ENCODE peak calls at places on chromosomes 12 and 14, in ten cellular contexts. One of them, this sample, is unnamed.

GRCh38 chr12:64739778-64740177 is 19.4 kb downstream of the GNS start:
- DNase-seq in brain microvascular endothelial cell: peak; percentile 21
- DNase-seq in NAMALWA: no peak
- DNase-seq in GM13976: no peak
- DNase-seq in endothelial cell: no peak
- DNase-seq in stimulated activated CD8-positive, alpha-beta memory T cell treated with anti-CD3 and anti-CD28 coated beads, Interleukin-2, amount 100 ng/mL, for 1 hour: no peak
- DNase-seq in HT-29: no peak
- DNase-seq in sigmoid colon: no peak
- DNase-seq in M059J: peak; percentile 73
- DNase-seq in left cardiac atrium: no peak
- DNase-seq in this sample: no peak

GRCh38 chr12:51511546-51512260 is 79.3 kb upstream of the SCN8A start:
- DNase-seq in HT-29: no peak
- DNase-seq in sigmoid colon: no peak
- DNase-seq in endothelial cell: no peak
- DNase-seq in NAMALWA: no peak
- DNase-seq in brain microvascular endothelial cell: no peak
- DNase-seq in stimulated activated CD8-positive, alpha-beta memory T cell treated with anti-CD3 and anti-CD28 coated beads, Interleukin-2, amount 100 ng/mL, for 1 hour: no peak
- DNase-seq in left cardiac atrium: no peak
- DNase-seq in GM13976: no peak
- DNase-seq in M059J: no peak
- DNase-seq in this sample: no peak

GRCh38 chr14:54566410-54567223 is at the start of gene SAMD4A:
- DNase-seq in HT-29: peak; percentile 70
- DNase-seq in left cardiac atrium: peak; percentile 84
- DNase-seq in endothelial cell: peak; percentile 66
- DNase-seq in NAMALWA: peak; percentile 76
- DNase-seq in GM13976: peak; percentile 79
- DNase-seq in M059J: peak; percentile 85
- DNase-seq in sigmoid colon: peak; percentile 94
- DNase-seq in brain microvascular endothelial cell: peak; percentile 82
- DNase-seq in stimulated activated CD8-positive, alpha-beta memory T cell treated with anti-CD3 and anti-CD28 coated beads, Interleukin-2, amount 100 ng/mL, for 1 hour: peak; percentile 12
- DNase-seq in this sample: peak; percentile 7

GRCh38 chr12:124044809-124045321 is 71.8 kb downstream of the ZNF664 start:
- DNase-seq in sigmoid colon: no peak
- DNase-seq in GM13976: no peak
- DNase-seq in NAMALWA: no peak
- DNase-seq in HT-29: no peak
- DNase-seq in endothelial cell: no peak
- DNase-seq in brain microvascular endothelial cell: no peak
- DNase-seq in stimulated activated CD8-positive, alpha-beta memory T cell treated with anti-CD3 and anti-CD28 coated beads, Interleukin-2, amount 100 ng/mL, for 1 hour: no peak
- DNase-seq in M059J: no peak
- DNase-seq in left cardiac atrium: no peak
- DNase-seq in this sample: peak; percentile 13

GRCh38 chr12:59698599-59698998 is 102.8 kb downstream of the SLC16A7 start:
- DNase-seq in stimulated activated CD8-positive, alpha-beta memory T cell treated with anti-CD3 and anti-CD28 coated beads, Interleukin-2, amount 100 ng/mL, for 1 hour: no peak
- DNase-seq in HT-29: no peak
- DNase-seq in GM13976: no peak
- DNase-seq in sigmoid colon: no peak
- DNase-seq in M059J: peak; percentile 5
- DNase-seq in endothelial cell: no peak
- DNase-seq in left cardiac atrium: no peak
- DNase-seq in brain microvascular endothelial cell: peak; percentile 3
- DNase-seq in NAMALWA: no peak
- DNase-seq in this sample: no peak

GRCh38 chr14:105165761-105166485 is 2.7 kb downstream of the JAG2 start:
- DNase-seq in endothelial cell: no peak
- DNase-seq in GM13976: no peak
- DNase-seq in M059J: no peak
- DNase-seq in left cardiac atrium: no peak
- DNase-seq in stimulated activated CD8-positive, alpha-beta memory T cell treated with anti-CD3 and anti-CD28 coated beads, Interleukin-2, amount 100 ng/mL, for 1 hour: no peak
- DNase-seq in HT-29: no peak
- DNase-seq in NAMALWA: no peak
- DNase-seq in sigmoid colon: no peak
- DNase-seq in brain microvascular endothelial cell: no peak
- DNase-seq in this sample: no peak

GRCh38 chr12:100382327-100382726 is 25.5 kb downstream of the SLC17A8 start:
- DNase-seq in HT-29: no peak
- DNase-seq in endothelial cell: no peak
- DNase-seq in left cardiac atrium: no peak
- DNase-seq in stimulated activated CD8-positive, alpha-beta memory T cell treated with anti-CD3 and anti-CD28 coated beads, Interleukin-2, amount 100 ng/mL, for 1 hour: no peak
- DNase-seq in M059J: peak; percentile 45
- DNase-seq in NAMALWA: no peak
- DNase-seq in sigmoid colon: no peak
- DNase-seq in GM13976: no peak
- DNase-seq in brain microvascular endothelial cell: no peak
- DNase-seq in this sample: no peak

GRCh38 chr12:3884671-3885070 is 11.5 kb upstream of the PARP11 start:
- DNase-seq in endothelial cell: no peak
- DNase-seq in left cardiac atrium: no peak
- DNase-seq in stimulated activated CD8-positive, alpha-beta memory T cell treated with anti-CD3 and anti-CD28 coated beads, Interleukin-2, amount 100 ng/mL, for 1 hour: no peak
- DNase-seq in M059J: no peak
- DNase-seq in brain microvascular endothelial cell: no peak
- DNase-seq in NAMALWA: no peak
- DNase-seq in sigmoid colon: no peak
- DNase-seq in HT-29: no peak
- DNase-seq in GM13976: no peak
- DNase-seq in this sample: no peak

GRCh38 chr12:48002179-48002601 is 2.1 kb downstream of the COL2A1 start:
- DNase-seq in HT-29: no peak
- DNase-seq in M059J: no peak
- DNase-seq in GM13976: no peak
- DNase-seq in sigmoid colon: no peak
- DNase-seq in endothelial cell: no peak
- DNase-seq in NAMALWA: no peak
- DNase-seq in brain microvascular endothelial cell: no peak
- DNase-seq in left cardiac atrium: no peak
- DNase-seq in stimulated activated CD8-positive, alpha-beta memory T cell treated with anti-CD3 and anti-CD28 coated beads, Interleukin-2, amount 100 ng/mL, for 1 hour: no peak
- DNase-seq in this sample: no peak

GRCh38 chr14:64685364-64686130 is 18.7 kb upstream of the PLEKHG3 start:
- DNase-seq in brain microvascular endothelial cell: no peak
- DNase-seq in left cardiac atrium: no peak
- DNase-seq in stimulated activated CD8-positive, alpha-beta memory T cell treated with anti-CD3 and anti-CD28 coated beads, Interleukin-2, amount 100 ng/mL, for 1 hour: no peak
- DNase-seq in M059J: no peak
- DNase-seq in endothelial cell: no peak
- DNase-seq in HT-29: no peak
- DNase-seq in GM13976: no peak
- DNase-seq in NAMALWA: no peak
- DNase-seq in sigmoid colon: no peak
- DNase-seq in this sample: no peak

GRCh38 chr12:78181544-78182162 is 351.0 kb downstream of the NAV3 start:
- DNase-seq in brain microvascular endothelial cell: peak; percentile 23
- DNase-seq in M059J: no peak
- DNase-seq in GM13976: no peak
- DNase-seq in NAMALWA: peak; percentile 58
- DNase-seq in HT-29: peak; percentile 72
- DNase-seq in left cardiac atrium: no peak
- DNase-seq in endothelial cell: no peak
- DNase-seq in sigmoid colon: no peak
- DNase-seq in stimulated activated CD8-positive, alpha-beta memory T cell treated with anti-CD3 and anti-CD28 coated beads, Interleukin-2, amount 100 ng/mL, for 1 hour: no peak
- DNase-seq in this sample: no peak

GRCh38 chr12:116187158-116187511 is 90.4 kb downstream of the MED13L start:
- DNase-seq in sigmoid colon: no peak
- DNase-seq in brain microvascular endothelial cell: no peak
- DNase-seq in M059J: no peak
- DNase-seq in NAMALWA: no peak
- DNase-seq in stimulated activated CD8-positive, alpha-beta memory T cell treated with anti-CD3 and anti-CD28 coated beads, Interleukin-2, amount 100 ng/mL, for 1 hour: no peak
- DNase-seq in GM13976: no peak
- DNase-seq in HT-29: no peak
- DNase-seq in endothelial cell: no peak
- DNase-seq in left cardiac atrium: no peak
- DNase-seq in this sample: no peak

GRCh38 chr12:49086116-49086515 is 8.5 kb downstream of the DHH start:
- DNase-seq in endothelial cell: no peak
- DNase-seq in GM13976: no peak
- DNase-seq in NAMALWA: no peak
- DNase-seq in brain microvascular endothelial cell: no peak
- DNase-seq in M059J: no peak
- DNase-seq in sigmoid colon: no peak
- DNase-seq in left cardiac atrium: no peak
- DNase-seq in HT-29: no peak
- DNase-seq in stimulated activated CD8-positive, alpha-beta memory T cell treated with anti-CD3 and anti-CD28 coated beads, Interleukin-2, amount 100 ng/mL, for 1 hour: no peak
- DNase-seq in this sample: no peak

GRCh38 chr14:33932033-33932432 is 18.8 kb downstream of the EGLN3 start:
- DNase-seq in NAMALWA: no peak
- DNase-seq in left cardiac atrium: no peak
- DNase-seq in endothelial cell: no peak
- DNase-seq in M059J: no peak
- DNase-seq in HT-29: no peak
- DNase-seq in stimulated activated CD8-positive, alpha-beta memory T cell treated with anti-CD3 and anti-CD28 coated beads, Interleukin-2, amount 100 ng/mL, for 1 hour: no peak
- DNase-seq in brain microvascular endothelial cell: no peak
- DNase-seq in sigmoid colon: no peak
- DNase-seq in GM13976: no peak
- DNase-seq in this sample: no peak

GRCh38 chr12:31477669-31478068 is 113.3 kb downstream of the DENND5B start:
- DNase-seq in endothelial cell: no peak
- DNase-seq in stimulated activated CD8-positive, alpha-beta memory T cell treated with anti-CD3 and anti-CD28 coated beads, Interleukin-2, amount 100 ng/mL, for 1 hour: no peak
- DNase-seq in M059J: no peak
- DNase-seq in GM13976: no peak
- DNase-seq in left cardiac atrium: no peak
- DNase-seq in HT-29: no peak
- DNase-seq in sigmoid colon: no peak
- DNase-seq in brain microvascular endothelial cell: no peak
- DNase-seq in NAMALWA: peak; percentile 15
- DNase-seq in this sample: no peak

GRCh38 chr12:119180380-119181040 is 1.8 kb downstream of the HSPB8 start:
- DNase-seq in NAMALWA: no peak
- DNase-seq in GM13976: no peak
- DNase-seq in endothelial cell: no peak
- DNase-seq in stimulated activated CD8-positive, alpha-beta memory T cell treated with anti-CD3 and anti-CD28 coated beads, Interleukin-2, amount 100 ng/mL, for 1 hour: no peak
- DNase-seq in HT-29: no peak
- DNase-seq in M059J: peak; percentile 62
- DNase-seq in brain microvascular endothelial cell: peak; percentile 49
- DNase-seq in left cardiac atrium: peak; percentile 77
- DNase-seq in sigmoid colon: peak; percentile 90
- DNase-seq in this sample: no peak

GRCh38 chr12:130711751-130712150 is 4.3 kb downstream of the RIMBP2 start:
- DNase-seq in sigmoid colon: no peak
- DNase-seq in stimulated activated CD8-positive, alpha-beta memory T cell treated with anti-CD3 and anti-CD28 coated beads, Interleukin-2, amount 100 ng/mL, for 1 hour: no peak
- DNase-seq in HT-29: no peak
- DNase-seq in endothelial cell: no peak
- DNase-seq in GM13976: no peak
- DNase-seq in left cardiac atrium: no peak
- DNase-seq in NAMALWA: no peak
- DNase-seq in brain microvascular endothelial cell: no peak
- DNase-seq in M059J: no peak
- DNase-seq in this sample: no peak

GRCh38 chr12:122730215-122731014 is at the start of gene HCAR1:
- DNase-seq in sigmoid colon: no peak
- DNase-seq in HT-29: peak; percentile 88
- DNase-seq in left cardiac atrium: no peak
- DNase-seq in M059J: no peak
- DNase-seq in endothelial cell: no peak
- DNase-seq in GM13976: no peak
- DNase-seq in stimulated activated CD8-positive, alpha-beta memory T cell treated with anti-CD3 and anti-CD28 coated beads, Interleukin-2, amount 100 ng/mL, for 1 hour: no peak
- DNase-seq in NAMALWA: no peak
- DNase-seq in brain microvascular endothelial cell: peak; percentile 36
- DNase-seq in this sample: peak; percentile 31

GRCh38 chr12:9041321-9041720 is 52.0 kb downstream of the KLRG1 start:
- DNase-seq in M059J: peak; percentile 18
- DNase-seq in stimulated activated CD8-positive, alpha-beta memory T cell treated with anti-CD3 and anti-CD28 coated beads, Interleukin-2, amount 100 ng/mL, for 1 hour: no peak
- DNase-seq in sigmoid colon: no peak
- DNase-seq in NAMALWA: no peak
- DNase-seq in endothelial cell: no peak
- DNase-seq in left cardiac atrium: no peak
- DNase-seq in GM13976: no peak
- DNase-seq in brain microvascular endothelial cell: peak; percentile 35
- DNase-seq in HT-29: no peak
- DNase-seq in this sample: no peak

GRCh38 chr12:57514720-57515467 is 5.4 kb downstream of the DDIT3 start:
- DNase-seq in NAMALWA: no peak
- DNase-seq in stimulated activated CD8-positive, alpha-beta memory T cell treated with anti-CD3 and anti-CD28 coated beads, Interleukin-2, amount 100 ng/mL, for 1 hour: no peak
- DNase-seq in HT-29: no peak
- DNase-seq in M059J: peak; percentile 19
- DNase-seq in left cardiac atrium: no peak
- DNase-seq in brain microvascular endothelial cell: no peak
- DNase-seq in sigmoid colon: no peak
- DNase-seq in endothelial cell: no peak
- DNase-seq in GM13976: no peak
- DNase-seq in this sample: no peak

GRCh38 chr12:123055281-123055766 is 74.8 kb downstream of the ARL6IP4 start:
- DNase-seq in brain microvascular endothelial cell: no peak
- DNase-seq in M059J: no peak
- DNase-seq in HT-29: no peak
- DNase-seq in left cardiac atrium: no peak
- DNase-seq in NAMALWA: no peak
- DNase-seq in endothelial cell: no peak
- DNase-seq in GM13976: no peak
- DNase-seq in stimulated activated CD8-positive, alpha-beta memory T cell treated with anti-CD3 and anti-CD28 coated beads, Interleukin-2, amount 100 ng/mL, for 1 hour: no peak
- DNase-seq in sigmoid colon: no peak
- DNase-seq in this sample: no peak

GRCh38 chr12:32944195-32944594 is 47.6 kb upstream of the PKP2 start:
- DNase-seq in stimulated activated CD8-positive, alpha-beta memory T cell treated with anti-CD3 and anti-CD28 coated beads, Interleukin-2, amount 100 ng/mL, for 1 hour: no peak
- DNase-seq in GM13976: no peak
- DNase-seq in HT-29: no peak
- DNase-seq in sigmoid colon: no peak
- DNase-seq in endothelial cell: no peak
- DNase-seq in NAMALWA: no peak
- DNase-seq in brain microvascular endothelial cell: no peak
- DNase-seq in M059J: peak; percentile 78
- DNase-seq in left cardiac atrium: no peak
- DNase-seq in this sample: no peak

GRCh38 chr12:101857043-101857558 is 20.3 kb upstream of the DRAM1 start:
- DNase-seq in M059J: peak; percentile 82
- DNase-seq in brain microvascular endothelial cell: peak; percentile 64
- DNase-seq in sigmoid colon: no peak
- DNase-seq in left cardiac atrium: no peak
- DNase-seq in endothelial cell: no peak
- DNase-seq in GM13976: no peak
- DNase-seq in HT-29: no peak
- DNase-seq in stimulated activated CD8-positive, alpha-beta memory T cell treated with anti-CD3 and anti-CD28 coated beads, Interleukin-2, amount 100 ng/mL, for 1 hour: no peak
- DNase-seq in NAMALWA: no peak
- DNase-seq in this sample: no peak

GRCh38 chr12:19223695-19224094 is 94.2 kb downstream of the PLEKHA5 start:
- DNase-seq in stimulated activated CD8-positive, alpha-beta memory T cell treated with anti-CD3 and anti-CD28 coated beads, Interleukin-2, amount 100 ng/mL, for 1 hour: no peak
- DNase-seq in left cardiac atrium: no peak
- DNase-seq in M059J: peak; percentile 60
- DNase-seq in brain microvascular endothelial cell: peak; percentile 35
- DNase-seq in HT-29: peak; percentile 9
- DNase-seq in GM13976: no peak
- DNase-seq in endothelial cell: no peak
- DNase-seq in sigmoid colon: no peak
- DNase-seq in NAMALWA: no peak
- DNase-seq in this sample: no peak

GRCh38 chr12:12534975-12535374 is 27.7 kb downstream of the DUSP16 start:
- DNase-seq in left cardiac atrium: no peak
- DNase-seq in brain microvascular endothelial cell: no peak
- DNase-seq in HT-29: no peak
- DNase-seq in endothelial cell: no peak
- DNase-seq in M059J: no peak
- DNase-seq in stimulated activated CD8-positive, alpha-beta memory T cell treated with anti-CD3 and anti-CD28 coated beads, Interleukin-2, amount 100 ng/mL, for 1 hour: no peak
- DNase-seq in GM13976: no peak
- DNase-seq in NAMALWA: no peak
- DNase-seq in sigmoid colon: no peak
- DNase-seq in this sample: no peak

GRCh38 chr12:69688021-69688420 is 11.1 kb downstream of the BEST3 start:
- DNase-seq in stimulated activated CD8-positive, alpha-beta memory T cell treated with anti-CD3 and anti-CD28 coated beads, Interleukin-2, amount 100 ng/mL, for 1 hour: no peak
- DNase-seq in M059J: peak; percentile 21
- DNase-seq in endothelial cell: no peak
- DNase-seq in left cardiac atrium: no peak
- DNase-seq in sigmoid colon: no peak
- DNase-seq in GM13976: no peak
- DNase-seq in NAMALWA: no peak
- DNase-seq in brain microvascular endothelial cell: peak; percentile 51
- DNase-seq in HT-29: no peak
- DNase-seq in this sample: no peak

This sample was measured in activated naive CD4-positive, alpha-beta T cell.